ENCODE peak calls at places on chromosomes 7 and 10, in four cellular contexts. L is stimulated activated CD4-positive, alpha-beta T cell treated with anti-CD3 and anti-CD28 coated beads, Interleukin-4, amount 100 ng/mL, for 48 hours; N is NCI-H510A; O is activated naive CD4-positive, alpha-beta T cell. P is an unnamed sample.

GRCh38 chr10:88196298-88196697 is 332.9 kb downstream of the PTEN start:
- DNase-seq in L (no peak), N (no peak), O (no peak), P (no peak)

GRCh38 chr10:49359349-49360231 is 36.3 kb downstream of the DRGX start:
- DNase-seq in L (no peak), N (peak), O (no peak), P (no peak)

GRCh38 chr10:71134732-71135211 is 77.6 kb upstream of the UNC5B start:
- DNase-seq in L (no peak), N (no peak), O (no peak), P (no peak)

GRCh38 chr10:81848931-81849330 is 26.1 kb upstream of the NRG3 start:
- DNase-seq in L (no peak), N (no peak), O (no peak), P (no peak)

GRCh38 chr10:113053091-113053490 is 103.0 kb downstream of the TCF7L2 start:
- DNase-seq in L (no peak), N (no peak), O (no peak), P (no peak)

GRCh38 chr7:129779602-129780256 is 168.2 kb downstream of the NRF1 start:
- DNase-seq in L (no peak), N (peak), O (no peak), P (peak)

GRCh38 chr7:140888087-140888486 is 36.6 kb downstream of the BRAF start:
- DNase-seq in L (no peak), N (no peak), O (no peak), P (no peak)

GRCh38 chr10:132058111-132058745 is 7.5 kb upstream of the JAKMIP3 start:
- DNase-seq in L (no peak), N (no peak), O (no peak), P (no peak)

GRCh38 chr10:98323221-98324164 is 55.5 kb upstream of the LOXL4 start:
- DNase-seq in L (no peak), N (peak), O (no peak), P (no peak)

GRCh38 chr10:119206603-119207366 is 586 bp upstream of the GRK5 start:
- DNase-seq in L (peak), N (peak), O (peak), P (peak)

GRCh38 chr10:25532213-25532612 is 357.4 kb downstream of the GPR158 start:
- DNase-seq in L (no peak), N (no peak), O (no peak), P (no peak)

GRCh38 chr7:151014950-151015349 is 9.3 kb downstream of the ATG9B start:
- DNase-seq in L (no peak), N (no peak), O (no peak), P (no peak)

GRCh38 chr10:103792547-103792946 is 62.8 kb downstream of the SH3PXD2A start:
- DNase-seq in L (no peak), N (no peak), O (no peak), P (no peak)

GRCh38 chr10:77105756-77106155 is 531.9 kb downstream of the KCNMA1 start:
- DNase-seq in L (no peak), N (no peak), O (no peak), P (no peak)

GRCh38 chr10:86215712-86216111 is 150.9 kb downstream of the GRID1 start:
- DNase-seq in L (no peak), N (no peak), O (no peak), P (no peak)

GRCh38 chr7:105268511-105269392 is 120.0 kb downstream of the SRPK2 start:
- DNase-seq in L (no peak), N (no peak), O (no peak), P (no peak)

P was measured in progenitor cell of endocrine pancreas.